ENCODE peak calls at places on chromosomes 1 and 21, in six cellular contexts. B is retina, J is germinal center, Z is mucosa of descending colon, F is neural crest cell, Y is LHCN-M2. G is an unnamed sample.

GRCh38 chr1:39919545-39919944 is 17.8 kb upstream of the MYCL start:
- DNase-seq in B (peak), J (peak), Z (peak), F (no peak), Y (peak), G (peak)

GRCh38 chr1:170410391-170411146 is 121.4 kb upstream of the GORAB start:
- DNase-seq in B (no peak), J (no peak), Z (no peak), F (no peak), Y (peak), G (peak)

GRCh38 chr1:204806943-204807624 is 63.6 kb upstream of the NFASC start:
- DNase-seq in B (peak), J (peak), Z (peak), F (peak), Y (peak), G (peak)

GRCh38 chr1:67850611-67851075 is 17.4 kb upstream of the GNG12 start:
- DNase-seq in B (no peak), J (no peak), Z (peak), F (no peak), Y (peak), G (no peak)

GRCh38 chr1:23451452-23451851 is 26.9 kb upstream of the TCEA3 start:
- DNase-seq in B (no peak), J (no peak), Z (peak), F (no peak), Y (no peak), G (no peak)

GRCh38 chr1:1947493-1947892 is 28.4 kb upstream of the TMEM52 start:
- DNase-seq in B (no peak), J (no peak), Z (no peak), F (no peak), Y (no peak), G (no peak)

GRCh38 chr21:43644609-43645008 is 14.7 kb downstream of the HSF2BP start:
- DNase-seq in B (no peak), J (no peak), Z (no peak), F (no peak), Y (peak), G (no peak)

GRCh38 chr1:91591175-91591968 is 90.7 kb downstream of the CDC7 start:
- DNase-seq in B (no peak), J (no peak), Z (no peak), F (no peak), Y (no peak), G (peak)

GRCh38 chr1:29488086-29488793 is 251.9 kb downstream of the PTPRU start:
- DNase-seq in B (no peak), J (no peak), Z (no peak), F (no peak), Y (no peak), G (no peak)

GRCh38 chr21:35147439-35147838 is 98.3 kb upstream of the RUNX1 start:
- DNase-seq in B (no peak), J (no peak), Z (no peak), F (no peak), Y (no peak), G (no peak)

GRCh38 chr21:38241029-38241740 is 15.6 kb upstream of the KCNJ15 start:
- DNase-seq in B (no peak), J (no peak), Z (no peak), F (no peak), Y (peak), G (no peak)

GRCh38 chr1:183597656-183598055 is 7.4 kb upstream of the NCF2 start:
- DNase-seq in B (no peak), J (no peak), Z (no peak), F (no peak), Y (no peak), G (no peak)

GRCh38 chr1:226310123-226310540 is 1.2 kb upstream of the LIN9 start:
- DNase-seq in B (no peak), J (no peak), Z (no peak), F (no peak), Y (peak), G (peak)

GRCh38 chr1:200053639-200054038 is 26.1 kb downstream of the NR5A2 start:
- DNase-seq in B (no peak), J (no peak), Z (no peak), F (no peak), Y (no peak), G (peak)

GRCh38 chr1:89942825-89943658 is 51.9 kb upstream of the ZNF326 start:
- DNase-seq in B (no peak), J (no peak), Z (no peak), F (no peak), Y (peak), G (no peak)

GRCh38 chr1:114756949-114757454 is 782 bp downstream of the CSDE1 start:
- DNase-seq in B (no peak), J (peak), Z (peak), F (peak), Y (peak), G (peak)

GRCh38 chr21:38121888-38122705 is 134.7 kb upstream of the KCNJ15 start:
- DNase-seq in B (no peak), J (no peak), Z (no peak), F (no peak), Y (no peak), G (no peak)

GRCh38 chr1:226642421-226642820 is 93.9 kb downstream of the STUM start:
- DNase-seq in B (no peak), J (no peak), Z (peak), F (no peak), Y (no peak), G (no peak)

GRCh38 chr21:29155118-29155932 is 24.9 kb downstream of the MAP3K7CL start:
- DNase-seq in B (peak), J (no peak), Z (no peak), F (peak), Y (peak), G (peak)

GRCh38 chr1:3249236-3249845 is 180.3 kb downstream of the PRDM16 start:
- DNase-seq in B (peak), J (no peak), Z (no peak), F (peak), Y (no peak), G (no peak)

G was measured in left kidney.